ENCODE peak calls at places on chromosomes 11 and 22, in eight cellular contexts. I is astrocyte of the spinal cord; J is mucosa of descending colon; A is uterus; U is M059J; F is activated naive CD8-positive, alpha-beta T cell treated with anti-CD3 and anti-CD28 coated beads for 36 hours; O is CD4-positive, alpha-beta T cell; C is erythroblast. P is an unnamed sample.

GRCh38 chr11:119863236-119863635 is 134.2 kb upstream of the NECTIN1 start:
- DNase-seq in J (no peak), I (no peak), O (no peak), C (no peak), F (no peak), A (no peak), U (no peak), P (no peak)

GRCh38 chr11:63945482-63946163 is 6.8 kb downstream of the NAA40 start:
- DNase-seq in J (no peak), C (peak), F (peak), U (peak), O (no peak), A (peak), I (peak), P (peak)

GRCh38 chr22:18079706-18080230 is 2.0 kb downstream of the PEX26 start:
- DNase-seq in O (no peak), J (no peak), C (no peak), A (no peak), U (no peak), F (no peak), I (no peak), P (no peak)

GRCh38 chr22:48637231-48637630 is 1190.4 kb downstream of the BRD1 start:
- DNase-seq in U (no peak), I (no peak), C (no peak), O (no peak), F (no peak), J (no peak), A (no peak), P (no peak)

GRCh38 chr11:3121416-3121815 is 43.7 kb downstream of the OSBPL5 start:
- DNase-seq in U (no peak), A (peak), C (no peak), F (no peak), I (no peak), O (no peak), J (peak), P (peak)

GRCh38 chr11:66264893-66265292 is 3.5 kb upstream of the RAB1B start:
- DNase-seq in J (no peak), C (no peak), U (no peak), A (no peak), O (no peak), F (peak), I (no peak), P (no peak)

GRCh38 chr11:134753805-134754130 is 341.7 kb upstream of the B3GAT1 start:
- DNase-seq in A (no peak), J (no peak), C (no peak), F (no peak), U (no peak), I (no peak), O (no peak), P (no peak)

GRCh38 chr22:28600546-28601143 is 79.0 kb downstream of the TTC28 start:
- DNase-seq in A (no peak), U (peak), C (peak), O (no peak), J (no peak), I (peak), F (no peak), P (no peak)

GRCh38 chr22:49575703-49576081 is 252.0 kb downstream of the BRD1 start:
- DNase-seq in C (no peak), I (no peak), J (no peak), F (no peak), U (no peak), O (no peak), A (no peak), P (no peak)

GRCh38 chr22:36864454-36865215 is 3.8 kb downstream of the NCF4 start:
- DNase-seq in F (no peak), I (no peak), J (no peak), U (no peak), A (no peak), O (no peak), C (no peak), P (no peak)

GRCh38 chr11:36142439-36142838 is 146.8 kb downstream of the COMMD9 start:
- DNase-seq in A (no peak), C (no peak), U (no peak), F (no peak), I (no peak), O (no peak), J (no peak), P (no peak)

GRCh38 chr11:69383946-69384547 is 90.1 kb downstream of the MYEOV start:
- DNase-seq in U (no peak), A (no peak), O (no peak), J (no peak), I (no peak), C (no peak), F (no peak), P (no peak)

GRCh38 chr11:110951609-110952008 is 239.4 kb upstream of the ARHGAP20 start:
- DNase-seq in C (no peak), F (no peak), A (no peak), J (no peak), U (no peak), I (no peak), O (no peak), P (no peak)

GRCh38 chr11:39374963-39375698 is 2084.3 kb downstream of the LRRC4C start:
- DNase-seq in J (no peak), C (peak), F (no peak), I (peak), U (peak), A (no peak), O (no peak), P (no peak)

GRCh38 chr11:74681686-74682651 is 49.3 kb downstream of the CHRDL2 start:
- DNase-seq in O (no peak), I (no peak), F (no peak), A (peak), U (peak), J (no peak), C (no peak), P (peak)

GRCh38 chr11:7422544-7423331 is 62.6 kb upstream of the OLFML1 start:
- DNase-seq in J (no peak), U (peak), A (no peak), O (no peak), I (no peak), C (no peak), F (no peak), P (no peak)

GRCh38 chr22:27993201-27993635 is 74.2 kb upstream of the PITPNB start:
- DNase-seq in O (no peak), F (no peak), A (peak), C (no peak), U (no peak), I (no peak), J (no peak), P (no peak)

GRCh38 chr22:29369460-29369859 is 18.9 kb downstream of the AP1B1 start:
- DNase-seq in J (no peak), C (peak), A (peak), I (peak), O (no peak), U (peak), F (no peak), P (peak)

GRCh38 chr11:3614742-3615171 is 27.0 kb downstream of the ART5 start:
- DNase-seq in F (peak), I (no peak), U (peak), C (peak), J (no peak), A (no peak), O (peak), P (peak)

GRCh38 chr11:107752954-107753822 is 41.3 kb upstream of the SLN start:
- DNase-seq in U (peak), F (no peak), O (no peak), C (no peak), I (no peak), J (no peak), A (no peak), P (no peak)

GRCh38 chr11:119249671-119250010 is 43.5 kb downstream of the CBL start:
- DNase-seq in U (no peak), O (no peak), J (no peak), C (no peak), I (no peak), F (no peak), A (no peak), P (no peak)

GRCh38 chr22:24325105-24325757 is 54.6 kb downstream of the SPECC1L start:
- DNase-seq in I (peak), F (no peak), C (peak), O (no peak), A (no peak), U (peak), J (no peak), P (no peak)

GRCh38 chr11:5383576-5383975 is at the start of gene OR51M1:
- DNase-seq in F (no peak), I (no peak), J (no peak), O (no peak), U (no peak), C (no peak), A (no peak), P (no peak)

GRCh38 chr11:111460752-111461305 is 51.4 kb downstream of the BTG4 start:
- DNase-seq in A (no peak), C (no peak), U (no peak), I (peak), J (no peak), F (no peak), O (no peak), P (no peak)

GRCh38 chr11:75768909-75769771 is 562 bp downstream of the DGAT2 start:
- DNase-seq in U (no peak), J (no peak), O (no peak), C (no peak), A (no peak), F (no peak), I (no peak), P (no peak)

GRCh38 chr11:9574806-9575530 is 1.5 kb downstream of the WEE1 start:
- DNase-seq in I (peak), J (peak), O (no peak), A (peak), F (peak), U (peak), C (peak), P (peak)

GRCh38 chr11:9953994-9954626 is 290.2 kb downstream of the SWAP70 start:
- DNase-seq in U (no peak), C (no peak), F (no peak), O (no peak), I (no peak), A (no peak), J (no peak), P (no peak)

GRCh38 chr11:133901999-133902398 is 54.8 kb downstream of the IGSF9B start:
- DNase-seq in U (no peak), A (no peak), I (no peak), C (no peak), O (no peak), F (no peak), J (no peak), P (peak)

GRCh38 chr11:118897721-118898310 is 14.1 kb downstream of the CXCR5 start:
- DNase-seq in F (no peak), A (peak), C (no peak), U (no peak), O (no peak), J (no peak), I (no peak), P (no peak)

GRCh38 chr22:43883012-43883661 is 8.7 kb downstream of the PNPLA5 start:
- DNase-seq in U (peak), F (peak), C (peak), A (no peak), O (peak), J (peak), I (peak), P (no peak)

GRCh38 chr11:33375688-33376311 is 118.6 kb downstream of the HIPK3 start:
- DNase-seq in F (peak), J (no peak), A (no peak), I (peak), C (no peak), O (no peak), U (peak), P (no peak)

GRCh38 chr11:69985654-69986420 is 92.3 kb upstream of the ANO1 start:
- DNase-seq in F (no peak), U (no peak), A (no peak), O (no peak), J (no peak), C (peak), I (no peak), P (no peak)

GRCh38 chr11:100203789-100204188 is 483.3 kb upstream of the ARHGAP42 start:
- DNase-seq in F (no peak), J (no peak), I (no peak), U (peak), A (no peak), O (no peak), C (no peak), P (no peak)

GRCh38 chr11:70590356-70590991 is 192.1 kb downstream of the CTTN start:
- DNase-seq in F (peak), C (no peak), O (no peak), A (no peak), U (no peak), J (no peak), I (no peak), P (no peak)

GRCh38 chr11:68358416-68358815 is 46.0 kb downstream of the LRP5 start:
- DNase-seq in O (no peak), F (no peak), A (no peak), J (no peak), U (peak), I (peak), C (no peak), P (no peak)

GRCh38 chr11:64580387-64580786 is 10.6 kb upstream of the SLC22A12 start:
- DNase-seq in F (no peak), C (no peak), J (peak), A (no peak), I (no peak), O (no peak), U (no peak), P (no peak)

GRCh38 chr11:8777907-8778767 is 95.5 kb downstream of the RPL27A start:
- DNase-seq in I (peak), F (no peak), A (peak), J (peak), U (peak), C (no peak), O (no peak), P (peak)

GRCh38 chr11:18936002-18936673 is 3.1 kb downstream of the MRGPRX1 start:
- DNase-seq in C (no peak), I (no peak), A (no peak), F (no peak), U (no peak), J (no peak), O (no peak), P (no peak)

GRCh38 chr11:13942908-13943505 is 19.5 kb upstream of the SPON1 start:
- DNase-seq in A (no peak), O (no peak), C (no peak), U (peak), I (peak), J (no peak), F (no peak), P (no peak)

GRCh38 chr22:37604875-37605274 is 3.8 kb upstream of the GGA1 start:
- DNase-seq in A (no peak), O (peak), U (no peak), J (no peak), I (no peak), F (peak), C (no peak), P (no peak)

P was measured in gastrocnemius medialis.